ENCODE peak calls at places on chromosome 2, in five cellular contexts. N, I, D, E and Q are unnamed samples.

GRCh38 chr2:192286093-192286701 is 91.5 kb upstream of the TMEFF2 start:
- DNase-seq in N (peak; percentile 29), I (peak; percentile 57), D (peak; percentile 25), E (peak; percentile 16), Q (no peak)

GRCh38 chr2:134674687-134675086 is 44.1 kb downstream of the TMEM163 start:
- DNase-seq in N (no peak), I (no peak), D (no peak), E (peak; percentile 21), Q (no peak)

GRCh38 chr2:231854616-231855125 is 68.4 kb downstream of the COPS7B start:
- DNase-seq in N (no peak), I (no peak), D (no peak), E (no peak), Q (no peak)

GRCh38 chr2:41483221-41483620 is 564.6 kb upstream of the PKDCC start:
- DNase-seq in N (no peak), I (no peak), D (no peak), E (no peak), Q (no peak)

GRCh38 chr2:61354486-61355197 is 116.2 kb downstream of the USP34 start:
- DNase-seq in N (no peak), I (no peak), D (no peak), E (no peak), Q (no peak)

GRCh38 chr2:112032615-112033457 is 22.2 kb upstream of the TMEM87B start:
- DNase-seq in N (peak; percentile 78), I (peak; percentile 72), D (peak; percentile 17), E (peak; percentile 55), Q (no peak)

GRCh38 chr2:201978988-201979387 is 54.7 kb upstream of the FZD7 start:
- DNase-seq in N (no peak), I (no peak), D (no peak), E (no peak), Q (no peak)

GRCh38 chr2:240172071-240172895 is 31.8 kb upstream of the OTOS start:
- DNase-seq in N (no peak), I (no peak), D (no peak), E (no peak), Q (no peak)

GRCh38 chr2:101012706-101013181 is 10.7 kb downstream of the RPL31 start:
- DNase-seq in N (peak; percentile 53), I (peak; percentile 56), D (peak; percentile 9), E (peak; percentile 73), Q (no peak)

GRCh38 chr2:76558157-76558556 is 847.4 kb upstream of the GCFC2 start:
- DNase-seq in N (no peak), I (no peak), D (no peak), E (no peak), Q (no peak)

GRCh38 chr2:137975280-137976271 is 11.3 kb downstream of the HNMT start:
- DNase-seq in N (peak; percentile 85), I (no peak), D (no peak), E (no peak), Q (no peak)

GRCh38 chr2:165274698-165275097 is 35.5 kb downstream of the SCN2A start:
- DNase-seq in N (no peak), I (peak; percentile 0), D (no peak), E (no peak), Q (no peak)

GRCh38 chr2:200812122-200813022 is 662 bp downstream of the BZW1 start:
- DNase-seq in N (peak; percentile 78), I (peak; percentile 79), D (peak; percentile 47), E (peak; percentile 79), Q (peak; percentile 56)

GRCh38 chr2:217370391-217370790 is 510.5 kb upstream of the TNP1 start:
- DNase-seq in N (peak; percentile 99), I (peak; percentile 94), D (no peak), E (no peak), Q (no peak)

GRCh38 chr2:37417321-37417720 is 72.9 kb downstream of the QPCT start:
- DNase-seq in N (no peak), I (peak; percentile 87), D (no peak), E (no peak), Q (no peak)

GRCh38 chr2:158644139-158644538 is 151.0 kb upstream of the DAPL1 start:
- DNase-seq in N (peak; percentile 30), I (peak; percentile 85), D (no peak), E (no peak), Q (no peak)

GRCh38 chr2:42638080-42638784 is 69.8 kb downstream of the MTA3 start:
- DNase-seq in N (no peak), I (no peak), D (no peak), E (no peak), Q (no peak)

GRCh38 chr2:194004590-194005206 is 1652.3 kb upstream of the SLC39A10 start:
- DNase-seq in N (no peak), I (no peak), D (no peak), E (no peak), Q (no peak)

GRCh38 chr2:177869209-177869608 is 203.4 kb downstream of the PDE11A start:
- DNase-seq in N (no peak), I (no peak), D (no peak), E (no peak), Q (no peak)

GRCh38 chr2:220219371-220219770 is 591.9 kb downstream of the SLC4A3 start:
- DNase-seq in N (no peak), I (no peak), D (no peak), E (no peak), Q (no peak)

GRCh38 chr2:233817305-233817980 is 36.9 kb downstream of the HJURP start:
- DNase-seq in N (no peak), I (peak; percentile 40), D (no peak), E (no peak), Q (no peak)

GRCh38 chr2:129885735-129886134 is 93.7 kb upstream of the RAB6C start:
- DNase-seq in N (no peak), I (no peak), D (peak; percentile 4), E (peak; percentile 12), Q (no peak)

GRCh38 chr2:14189929-14190328 is 442.6 kb upstream of the LRATD1 start:
- DNase-seq in N (peak; percentile 59), I (no peak), D (no peak), E (no peak), Q (no peak)

GRCh38 chr2:88188741-88189140 is 18.6 kb downstream of the THNSL2 start:
- DNase-seq in N (peak; percentile 37), I (peak; percentile 32), D (no peak), E (no peak), Q (no peak)

GRCh38 chr2:203846490-203847105 is 21.0 kb upstream of the CTLA4 start:
- DNase-seq in N (no peak), I (no peak), D (no peak), E (no peak), Q (no peak)

GRCh38 chr2:10467401-10467800 is 19.3 kb upstream of the ODC1 start:
- DNase-seq in N (no peak), I (no peak), D (no peak), E (no peak), Q (no peak)

GRCh38 chr2:2243666-2244065 is 87.4 kb downstream of the MYT1L start:
- DNase-seq in N (no peak), I (peak; percentile 11), D (no peak), E (no peak), Q (no peak)

GRCh38 chr2:105249181-105249580 is 7.6 kb downstream of the GPR45 start:
- DNase-seq in N (no peak), I (no peak), D (no peak), E (no peak), Q (no peak)

GRCh38 chr2:61436092-61436491 is 34.8 kb downstream of the USP34 start:
- DNase-seq in N (peak; percentile 68), I (peak; percentile 32), D (no peak), E (no peak), Q (no peak)

GRCh38 chr2:189276277-189276676 is 96.7 kb upstream of the COL5A2 start:
- DNase-seq in N (peak; percentile 4), I (peak; percentile 94), D (no peak), E (no peak), Q (no peak)

GRCh38 chr2:56104951-56105350 is 78.8 kb upstream of the CCDC85A start:
- DNase-seq in N (no peak), I (no peak), D (no peak), E (no peak), Q (no peak)

GRCh38 chr2:219737270-219737691 is 109.9 kb downstream of the SLC4A3 start:
- DNase-seq in N (peak; percentile 12), I (peak; percentile 55), D (no peak), E (no peak), Q (no peak)

GRCh38 chr2:218993345-218994315 is at the start of gene CRYBA2:
- DNase-seq in N (peak; percentile 17), I (peak; percentile 31), D (no peak), E (no peak), Q (no peak)

GRCh38 chr2:226953206-226953605 is 117.4 kb downstream of the RHBDD1 start:
- DNase-seq in N (no peak), I (no peak), D (no peak), E (no peak), Q (no peak)

GRCh38 chr2:224449212-224450147 is 47.6 kb upstream of the FAM124B start:
- DNase-seq in N (peak; percentile 32), I (peak; percentile 33), D (no peak), E (peak; percentile 65), Q (no peak)

GRCh38 chr2:96661324-96661723 is 18.8 kb downstream of the FER1L5 start:
- DNase-seq in N (no peak), I (no peak), D (no peak), E (no peak), Q (no peak)

GRCh38 chr2:163682695-163683094 is 53.1 kb downstream of the FIGN start:
- DNase-seq in N (peak; percentile 65), I (peak; percentile 44), D (no peak), E (no peak), Q (no peak)

GRCh38 chr2:47486858-47487497 is 84.0 kb downstream of the MSH2 start:
- DNase-seq in N (no peak), I (no peak), D (no peak), E (peak; percentile 86), Q (no peak)